ENCODE peak calls at places on chromosomes 3 and 15, in eight cellular contexts. One of them, this sample, is unnamed.

GRCh38 chr3:151011427-151011826 is 38.9 kb upstream of the CLRN1 start:
- DNase-seq in activated CD4-positive, alpha-beta T cell treated with anti-CD3 and anti-CD28 coated beads for 4 hours: no peak
- DNase-seq in KG1: no peak
- DNase-seq in T follicular helper cell: no peak
- DNase-seq in EL: peak; percentile 31
- DNase-seq in GM20000: no peak
- DNase-seq in T-helper 9 cell: no peak
- DNase-seq in stimulated activated CD8-positive, alpha-beta memory T cell treated with anti-CD3 and anti-CD28 coated beads, Interleukin-4, amount 100 ng/mL, for 1 hour: no peak
- DNase-seq in this sample: peak; percentile 9

GRCh38 chr3:153768559-153769469 is 352.4 kb upstream of the ARHGEF26 start:
- DNase-seq in activated CD4-positive, alpha-beta T cell treated with anti-CD3 and anti-CD28 coated beads for 4 hours: peak; percentile 36
- DNase-seq in KG1: no peak
- DNase-seq in T follicular helper cell: peak; percentile 29
- DNase-seq in EL: peak; percentile 43
- DNase-seq in GM20000: peak; percentile 53
- DNase-seq in T-helper 9 cell: peak; percentile 25
- DNase-seq in stimulated activated CD8-positive, alpha-beta memory T cell treated with anti-CD3 and anti-CD28 coated beads, Interleukin-4, amount 100 ng/mL, for 1 hour: peak; percentile 11
- DNase-seq in this sample: peak; percentile 77

GRCh38 chr3:127598841-127599570 is 795 bp downstream of the MCM2 start:
- DNase-seq in activated CD4-positive, alpha-beta T cell treated with anti-CD3 and anti-CD28 coated beads for 4 hours: no peak
- DNase-seq in KG1: no peak
- DNase-seq in T follicular helper cell: no peak
- DNase-seq in EL: no peak
- DNase-seq in GM20000: no peak
- DNase-seq in T-helper 9 cell: no peak
- DNase-seq in stimulated activated CD8-positive, alpha-beta memory T cell treated with anti-CD3 and anti-CD28 coated beads, Interleukin-4, amount 100 ng/mL, for 1 hour: no peak
- DNase-seq in this sample: no peak

GRCh38 chr15:67813104-67813634 is 12.1 kb upstream of the SKOR1 start:
- DNase-seq in activated CD4-positive, alpha-beta T cell treated with anti-CD3 and anti-CD28 coated beads for 4 hours: no peak
- DNase-seq in KG1: no peak
- DNase-seq in T follicular helper cell: no peak
- DNase-seq in EL: no peak
- DNase-seq in GM20000: no peak
- DNase-seq in T-helper 9 cell: no peak
- DNase-seq in stimulated activated CD8-positive, alpha-beta memory T cell treated with anti-CD3 and anti-CD28 coated beads, Interleukin-4, amount 100 ng/mL, for 1 hour: no peak
- DNase-seq in this sample: no peak

GRCh38 chr3:132354916-132355702 is 37.9 kb downstream of the ACP3 start:
- DNase-seq in activated CD4-positive, alpha-beta T cell treated with anti-CD3 and anti-CD28 coated beads for 4 hours: no peak
- DNase-seq in KG1: no peak
- DNase-seq in T follicular helper cell: no peak
- DNase-seq in EL: no peak
- DNase-seq in GM20000: no peak
- DNase-seq in T-helper 9 cell: no peak
- DNase-seq in stimulated activated CD8-positive, alpha-beta memory T cell treated with anti-CD3 and anti-CD28 coated beads, Interleukin-4, amount 100 ng/mL, for 1 hour: no peak
- DNase-seq in this sample: no peak

GRCh38 chr3:134314588-134315285 is 59.5 kb downstream of the AMOTL2 start:
- DNase-seq in activated CD4-positive, alpha-beta T cell treated with anti-CD3 and anti-CD28 coated beads for 4 hours: no peak
- DNase-seq in KG1: no peak
- DNase-seq in T follicular helper cell: no peak
- DNase-seq in EL: peak; percentile 48
- DNase-seq in GM20000: no peak
- DNase-seq in T-helper 9 cell: no peak
- DNase-seq in stimulated activated CD8-positive, alpha-beta memory T cell treated with anti-CD3 and anti-CD28 coated beads, Interleukin-4, amount 100 ng/mL, for 1 hour: no peak
- DNase-seq in this sample: no peak

GRCh38 chr15:82530606-82531379 is 9.5 kb downstream of the RPS17 start:
- DNase-seq in activated CD4-positive, alpha-beta T cell treated with anti-CD3 and anti-CD28 coated beads for 4 hours: peak; percentile 58
- DNase-seq in KG1: no peak
- DNase-seq in T follicular helper cell: peak; percentile 56
- DNase-seq in EL: peak; percentile 71
- DNase-seq in GM20000: peak; percentile 71
- DNase-seq in T-helper 9 cell: peak; percentile 59
- DNase-seq in stimulated activated CD8-positive, alpha-beta memory T cell treated with anti-CD3 and anti-CD28 coated beads, Interleukin-4, amount 100 ng/mL, for 1 hour: peak; percentile 39
- DNase-seq in this sample: peak; percentile 81

GRCh38 chr3:55988905-55989304 is 479.4 kb downstream of the ERC2 start:
- DNase-seq in activated CD4-positive, alpha-beta T cell treated with anti-CD3 and anti-CD28 coated beads for 4 hours: no peak
- DNase-seq in KG1: no peak
- DNase-seq in T follicular helper cell: no peak
- DNase-seq in EL: no peak
- DNase-seq in GM20000: no peak
- DNase-seq in T-helper 9 cell: no peak
- DNase-seq in stimulated activated CD8-positive, alpha-beta memory T cell treated with anti-CD3 and anti-CD28 coated beads, Interleukin-4, amount 100 ng/mL, for 1 hour: no peak
- DNase-seq in this sample: no peak

GRCh38 chr15:83516935-83517334 is 69.8 kb downstream of the SH3GL3 start:
- DNase-seq in activated CD4-positive, alpha-beta T cell treated with anti-CD3 and anti-CD28 coated beads for 4 hours: no peak
- DNase-seq in KG1: no peak
- DNase-seq in T follicular helper cell: no peak
- DNase-seq in EL: no peak
- DNase-seq in GM20000: no peak
- DNase-seq in T-helper 9 cell: no peak
- DNase-seq in stimulated activated CD8-positive, alpha-beta memory T cell treated with anti-CD3 and anti-CD28 coated beads, Interleukin-4, amount 100 ng/mL, for 1 hour: no peak
- DNase-seq in this sample: peak; percentile 35

GRCh38 chr3:40765884-40766283 is 241.1 kb downstream of the ZNF621 start:
- DNase-seq in activated CD4-positive, alpha-beta T cell treated with anti-CD3 and anti-CD28 coated beads for 4 hours: no peak
- DNase-seq in KG1: no peak
- DNase-seq in T follicular helper cell: no peak
- DNase-seq in EL: no peak
- DNase-seq in GM20000: peak; percentile 16
- DNase-seq in T-helper 9 cell: no peak
- DNase-seq in stimulated activated CD8-positive, alpha-beta memory T cell treated with anti-CD3 and anti-CD28 coated beads, Interleukin-4, amount 100 ng/mL, for 1 hour: no peak
- DNase-seq in this sample: no peak

GRCh38 chr15:20358781-20359414 is 182.7 kb downstream of the GOLGA6L6 start:
- DNase-seq in activated CD4-positive, alpha-beta T cell treated with anti-CD3 and anti-CD28 coated beads for 4 hours: no peak
- DNase-seq in KG1: no peak
- DNase-seq in T follicular helper cell: no peak
- DNase-seq in EL: no peak
- DNase-seq in GM20000: no peak
- DNase-seq in T-helper 9 cell: no peak
- DNase-seq in stimulated activated CD8-positive, alpha-beta memory T cell treated with anti-CD3 and anti-CD28 coated beads, Interleukin-4, amount 100 ng/mL, for 1 hour: no peak
- DNase-seq in this sample: peak; percentile 49

This sample was measured in GM03348.